ENCODE peak calls at places on chromosomes 4 and X, in six cellular contexts. M is bronchial epithelial cell, X is GM23338, I is SK-N-SH, K is heart right ventricle, S is H9. R is an unnamed sample.

GRCh38 chrX:11105080-11105479 is 6.1 kb upstream of the HCCS start:
- DNase-seq in I (no peak), S (no peak), X (no peak), M (peak; percentile 89), K (no peak), R (no peak)

GRCh38 chr4:168515222-168516011 is 18.6 kb downstream of the PALLD start:
- DNase-seq in K (peak; percentile 34), M (peak; percentile 42), X (no peak), I (no peak), S (no peak), R (no peak)

GRCh38 chrX:12974797-12975669 is at the start of gene TMSB4X:
- DNase-seq in S (peak; percentile 86), I (peak; percentile 84), K (peak; percentile 83), M (peak; percentile 35), X (peak; percentile 82), R (peak; percentile 80)

GRCh38 chr4:8304827-8305695 is 35.5 kb downstream of the HTRA3 start:
- DNase-seq in I (no peak), S (no peak), X (no peak), M (no peak), K (no peak), R (peak; percentile 58)

GRCh38 chr4:48122756-48123155 is 11.3 kb downstream of the TXK start:
- DNase-seq in M (no peak), S (no peak), K (no peak), I (no peak), X (no peak), R (no peak)

GRCh38 chr4:110087116-110087708 is 111.2 kb downstream of the ELOVL6 start:
- DNase-seq in K (no peak), I (no peak), X (no peak), S (no peak), M (peak; percentile 80), R (peak; percentile 71)

GRCh38 chr4:153729901-153730300 is 29.9 kb downstream of the RNF175 start:
- DNase-seq in X (peak; percentile 17), M (no peak), K (no peak), I (no peak), S (no peak), R (no peak)

GRCh38 chr4:83113429-83113786 is 1.1 kb downstream of the PLAC8 start:
- DNase-seq in I (no peak), M (no peak), S (no peak), K (no peak), X (no peak), R (no peak)

GRCh38 chr4:83993774-83994173 is 457.9 kb downstream of the GPAT3 start:
- DNase-seq in I (no peak), M (no peak), S (peak; percentile 77), K (no peak), X (peak; percentile 71), R (no peak)

GRCh38 chr4:169311643-169312365 is 41.0 kb upstream of the SH3RF1 start:
- DNase-seq in I (peak; percentile 51), K (peak; percentile 55), M (peak; percentile 64), X (peak; percentile 94), S (peak; percentile 69), R (peak; percentile 82)

GRCh38 chrX:14356401-14356800 is 172.9 kb upstream of the GLRA2 start:
- DNase-seq in I (no peak), M (peak; percentile 46), S (no peak), X (no peak), K (no peak), R (peak; percentile 61)

GRCh38 chrX:78378476-78379115 is 51.2 kb upstream of the CYSLTR1 start:
- DNase-seq in X (no peak), I (no peak), M (no peak), S (no peak), K (no peak), R (no peak)

GRCh38 chr4:185396724-185397402 is at the start of gene ANKRD37:
- DNase-seq in K (peak; percentile 23), X (peak; percentile 93), S (peak; percentile 69), M (peak; percentile 65), I (peak; percentile 43), R (no peak)

GRCh38 chrX:140505421-140506337 is 810 bp upstream of the SOX3 start:
- DNase-seq in K (no peak), M (no peak), X (peak; percentile 65), I (peak; percentile 22), S (peak; percentile 47), R (peak; percentile 81)

GRCh38 chrX:45006002-45006800 is 133.2 kb downstream of the KDM6A start:
- DNase-seq in I (no peak), K (no peak), M (peak; percentile 59), S (peak; percentile 49), X (peak; percentile 29), R (no peak)

GRCh38 chr4:39621582-39621981 is 17.1 kb downstream of the SMIM14 start:
- DNase-seq in K (peak; percentile 20), M (peak; percentile 73), X (peak; percentile 34), I (no peak), S (peak; percentile 44), R (no peak)

GRCh38 chrX:70476934-70477733 is 32.5 kb downstream of the DLG3 start:
- DNase-seq in K (no peak), X (peak; percentile 59), I (no peak), M (peak; percentile 60), S (peak; percentile 68), R (peak; percentile 86)

GRCh38 chr4:1721666-1722550 is 587 bp downstream of the TACC3 start:
- DNase-seq in I (peak; percentile 34), S (peak; percentile 27), X (peak; percentile 32), M (no peak), K (no peak), R (peak; percentile 89)

GRCh38 chrX:56309881-56310280 is 77.7 kb downstream of the KLF8 start:
- DNase-seq in X (no peak), S (no peak), I (no peak), M (peak; percentile 65), K (no peak), R (no peak)

GRCh38 chr4:118941149-118941548 is 52.5 kb downstream of the SYNPO2 start:
- DNase-seq in M (peak; percentile 22), K (peak; percentile 51), I (no peak), S (no peak), X (no peak), R (no peak)

GRCh38 chrX:67613366-67613765 is 69.5 kb downstream of the AR start:
- DNase-seq in I (no peak), X (no peak), S (no peak), K (no peak), M (no peak), R (no peak)

GRCh38 chrX:120739300-120739699 is 109.4 kb upstream of the C1GALT1C1 start:
- DNase-seq in X (no peak), S (no peak), K (no peak), M (no peak), I (no peak), R (no peak)

GRCh38 chrX:39846460-39846859 is 251.3 kb downstream of the BCOR start:
- DNase-seq in X (no peak), I (no peak), S (no peak), M (no peak), K (no peak), R (no peak)

GRCh38 chr4:86498560-86499166 is 95.5 kb upstream of the PTPN13 start:
- DNase-seq in M (peak; percentile 60), K (peak; percentile 13), S (no peak), X (peak; percentile 86), I (peak; percentile 47), R (peak; percentile 51)

GRCh38 chr4:1241466-1241935 is 7.4 kb downstream of the CTBP1 start:
- DNase-seq in S (no peak), K (no peak), M (no peak), X (no peak), I (peak; percentile 22), R (peak; percentile 77)

GRCh38 chr4:8656185-8656517 is 63.6 kb downstream of the CPZ start:
- DNase-seq in M (no peak), X (no peak), S (peak; percentile 21), K (no peak), I (no peak), R (peak; percentile 10)

GRCh38 chrX:135536883-135537282 is 16.4 kb downstream of the INTS6L start:
- DNase-seq in M (peak; percentile 29), K (no peak), I (no peak), S (no peak), X (no peak), R (no peak)

GRCh38 chr4:41207330-41207831 is 7.0 kb downstream of the APBB2 start:
- DNase-seq in X (no peak), S (no peak), K (peak; percentile 40), I (no peak), M (no peak), R (no peak)

GRCh38 chr4:116923389-116923788 is 162.0 kb downstream of the TRAM1L1 start:
- DNase-seq in K (no peak), M (no peak), I (no peak), S (no peak), X (no peak), R (no peak)

GRCh38 chrX:155216179-155216939 is at the start of gene VBP1:
- DNase-seq in K (peak; percentile 92), M (peak; percentile 89), I (peak; percentile 85), X (peak; percentile 93), S (peak; percentile 96), R (peak; percentile 97)
- TF ChIP-seq CTCF in K (peak; percentile 51), M (peak; percentile 51), I (peak; percentile 59), X (peak; percentile 39), S (peak; percentile 59), R (peak; percentile 34)

GRCh38 chrX:113297456-113297855 is 456.8 kb upstream of the AMOT start:
- DNase-seq in X (no peak), M (peak; percentile 0), S (no peak), I (no peak), K (no peak), R (no peak)
- H3K27me3 ChIP-seq in X (no peaks in the 10 kb centered on the region), M (no peaks in the 10 kb centered on the region), S (no peaks in the 10 kb centered on the region), I (no peaks in the 10 kb centered on the region), K (no peaks in the 10 kb centered on the region), R (no peaks in the 10 kb centered on the region)

GRCh38 chr4:186628058-186628711 is 72.8 kb upstream of the MTNR1A start:
- DNase-seq in I (no peak), X (no peak), K (no peak), S (no peak), M (no peak), R (no peak)
- TF ChIP-seq CTCF in I (no peak), X (no peak), K (no peak), S (no peak), M (no peak), R (no peak)

GRCh38 chr4:6364581-6364980 is 94.9 kb downstream of the WFS1 start:
- DNase-seq in I (no peak), X (no peak), S (no peak), K (no peak), M (no peak), R (no peak)

GRCh38 chr4:6362243-6362885 is 92.7 kb downstream of the WFS1 start:
- DNase-seq in I (peak; percentile 58), X (peak; percentile 48), S (no peak), K (no peak), M (no peak), R (no peak)

GRCh38 chr4:6361076-6361784 is 91.6 kb downstream of the WFS1 start:
- DNase-seq in K (no peak), I (peak; percentile 51), M (no peak), X (no peak), S (no peak), R (no peak)

GRCh38 chr4:6364146-6364545 is 94.5 kb downstream of the WFS1 start:
- DNase-seq in K (no peak), M (no peak), X (no peak), I (no peak), S (no peak), R (no peak)

DNA sequence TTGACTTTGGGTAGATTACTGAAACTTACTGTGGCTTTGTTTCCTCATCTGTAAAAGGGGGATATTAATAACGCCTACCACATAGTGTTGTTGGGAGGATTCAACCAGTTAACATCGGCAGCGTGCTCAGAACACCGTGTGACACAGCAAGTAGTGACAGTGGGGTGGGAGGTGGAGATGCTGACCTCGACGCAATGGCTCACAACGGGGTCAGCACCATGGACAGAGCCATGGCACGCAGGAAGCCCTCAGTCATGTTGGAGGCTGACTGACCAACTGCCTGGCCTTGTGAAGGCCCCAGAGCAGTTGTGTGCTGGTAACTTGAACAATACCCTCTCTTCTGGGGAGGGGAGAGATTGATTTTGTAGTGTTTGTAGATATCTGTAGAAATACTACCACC is 93.2 kb downstream of the WFS1 start:
- DNase-seq in K (no peak), X (peak; percentile 78), M (no peak), I (no peak), S (peak; percentile 73), R (peak; percentile 84)
- H3K27me3 ChIP-seq in K (peaks cover 12% of the 10 kb centered on the region), X (no peaks in the 10 kb centered on the region), M (no peaks in the 10 kb centered on the region), I (no peaks in the 10 kb centered on the region), S (no peaks in the 10 kb centered on the region), R (peaks cover 6% of the 10 kb centered on the region)